ENCODE peak calls at places on chromosome 16, in four cellular contexts. I, E, F and L are unnamed samples.

GRCh38 chr16:54926166-54926838 is 4.4 kb upstream of the IRX5 start:
- DNase-seq in I (no peak), E (peak), F (no peak), L (no peak)

GRCh38 chr16:89709166-89709565 is 7.7 kb upstream of the SPATA2L start:
- DNase-seq in I (no peak), F (no peak), E (no peak), L (no peak)

GRCh38 chr16:53881371-53881770 is 177.4 kb downstream of the FTO start:
- DNase-seq in F (no peak), I (no peak), E (peak), L (no peak)

GRCh38 chr16:68665501-68665900 is 20.4 kb downstream of the CDH3 start:
- DNase-seq in F (no peak), I (no peak), E (no peak), L (no peak)

GRCh38 chr16:15689290-15689689 is 39.2 kb downstream of the NDE1 start:
- DNase-seq in E (peak), F (no peak), I (no peak), L (no peak)

GRCh38 chr16:81522141-81522701 is 77.6 kb downstream of the CMIP start:
- DNase-seq in F (peak), I (no peak), E (no peak), L (no peak)

GRCh38 chr16:17605784-17606183 is 135.0 kb upstream of the XYLT1 start:
- DNase-seq in I (no peak), E (no peak), F (no peak), L (no peak)

GRCh38 chr16:30948956-30949654 is at the start of gene ORAI3:
- DNase-seq in E (peak), I (no peak), F (peak), L (peak)

GRCh38 chr16:84369938-84370627 is 1.7 kb downstream of the ATP2C2 start:
- DNase-seq in F (no peak), I (no peak), E (no peak), L (no peak)

GRCh38 chr16:17359778-17360177 is 111.0 kb downstream of the XYLT1 start:
- DNase-seq in E (peak), I (no peak), F (no peak), L (no peak)

GRCh38 chr16:80063028-80063767 is 462.7 kb upstream of the MAF start:
- DNase-seq in E (no peak), F (no peak), I (no peak), L (no peak)

GRCh38 chr16:49854227-49855203 is 1.4 kb downstream of the ZNF423 start:
- DNase-seq in I (no peak), F (no peak), E (no peak), L (peak)

GRCh38 chr16:87432330-87432915 is 40.3 kb downstream of the MAP1LC3B start:
- DNase-seq in F (no peak), I (no peak), E (no peak), L (no peak)
- TF ChIP-seq FOS in F (no peak), I (no peak), E (no peak), L (no peak)

GRCh38 chr16:57513371-57514102 is 22.8 kb downstream of the CCDC102A start:
- DNase-seq in F (no peak), E (no peak), I (no peak), L (no peak)
- TF ChIP-seq FOS in F (no peak), E (no peak), I (no peak), L (no peak)

GRCh38 chr16:85376292-85377095 is 236.6 kb upstream of the GSE1 start:
- DNase-seq in I (no peak), E (no peak), F (no peak), L (no peak)
- TF ChIP-seq FOS in I (no peak), E (no peak), F (no peak), L (no peak)

GRCh38 chr16:1309888-1310831 is 724 bp downstream of the UBE2I start:
- DNase-seq in E (peak), I (no peak), F (peak), L (peak)
- TF ChIP-seq FOS in E (no peak), I (no peak), F (no peak), L (no peak)

GRCh38 chr16:1135459-1135825 is 17.5 kb upstream of the CACNA1H start:
- DNase-seq in E (no peak), F (no peak), I (no peak), L (no peak)

GRCh38 chr16:1140582-1140981 is 12.3 kb upstream of the CACNA1H start:
- DNase-seq in E (no peak), I (no peak), F (no peak), L (no peak)

GRCh38 chr16:1141201-1141600 is 11.7 kb upstream of the CACNA1H start:
- DNase-seq in E (no peak), F (no peak), I (no peak), L (no peak)

GRCh38 chr16:1134776-1135458 is 18.0 kb upstream of the CACNA1H start:
- DNase-seq in F (no peak), E (no peak), I (no peak), L (no peak)

GRCh38 chr16:1137604-1138003 is 15.3 kb upstream of the CACNA1H start:
- DNase-seq in E (peak), F (peak), I (no peak), L (no peak)
- TF ChIP-seq FOS in E (no peak), F (no peak), I (no peak), L (no peak)